ENCODE peak calls at places on chromosome 22, in six cellular contexts. One of them, this sample, is unnamed.

GRCh38 chr22:32754413-32755041 is 47.0 kb upstream of the TIMP3 start:
- DNase-seq in foreskin fibroblast: peak
- DNase-seq in MM.1S: no peak
- DNase-seq in T-helper 9 cell: no peak
- DNase-seq in type B pancreatic cell: no peak
- DNase-seq in left ventricle myocardium superior: peak
- DNase-seq in this sample: no peak

GRCh38 chr22:48396785-48397530 is 1430.7 kb downstream of the BRD1 start:
- DNase-seq in MM.1S: no peak
- DNase-seq in type B pancreatic cell: no peak
- DNase-seq in T-helper 9 cell: no peak
- DNase-seq in foreskin fibroblast: no peak
- DNase-seq in left ventricle myocardium superior: no peak
- DNase-seq in this sample: no peak

GRCh38 chr22:30754971-30755759 is 60.5 kb downstream of the OSBP2 start:
- DNase-seq in foreskin fibroblast: peak
- DNase-seq in T-helper 9 cell: peak
- DNase-seq in left ventricle myocardium superior: peak
- DNase-seq in type B pancreatic cell: no peak
- DNase-seq in MM.1S: peak
- DNase-seq in this sample: peak

GRCh38 chr22:36237462-36238347 is 1.6 kb downstream of the APOL2 start:
- DNase-seq in MM.1S: peak
- DNase-seq in T-helper 9 cell: no peak
- DNase-seq in foreskin fibroblast: peak
- DNase-seq in left ventricle myocardium superior: no peak
- DNase-seq in type B pancreatic cell: no peak
- DNase-seq in this sample: no peak

GRCh38 chr22:31504282-31504681 is 7.9 kb downstream of the SFI1 start:
- DNase-seq in MM.1S: no peak
- DNase-seq in T-helper 9 cell: no peak
- DNase-seq in type B pancreatic cell: no peak
- DNase-seq in left ventricle myocardium superior: no peak
- DNase-seq in foreskin fibroblast: peak
- DNase-seq in this sample: no peak

GRCh38 chr22:23215294-23216204 is 35.2 kb downstream of the BCR start:
- DNase-seq in type B pancreatic cell: no peak
- DNase-seq in foreskin fibroblast: peak
- DNase-seq in T-helper 9 cell: no peak
- DNase-seq in left ventricle myocardium superior: no peak
- DNase-seq in MM.1S: no peak
- DNase-seq in this sample: no peak

GRCh38 chr22:37623075-37624016 is 14.7 kb downstream of the GGA1 start:
- DNase-seq in T-helper 9 cell: peak
- DNase-seq in foreskin fibroblast: peak
- DNase-seq in left ventricle myocardium superior: peak
- DNase-seq in type B pancreatic cell: no peak
- DNase-seq in MM.1S: peak
- DNase-seq in this sample: no peak

GRCh38 chr22:46287873-46288751 is 8.6 kb upstream of the GTSE1 start:
- DNase-seq in foreskin fibroblast: no peak
- DNase-seq in left ventricle myocardium superior: peak
- DNase-seq in MM.1S: peak
- DNase-seq in type B pancreatic cell: no peak
- DNase-seq in T-helper 9 cell: no peak
- DNase-seq in this sample: no peak

GRCh38 chr22:20965104-20965887 is 1.8 kb upstream of the AIFM3 start:
- DNase-seq in T-helper 9 cell: no peak
- DNase-seq in foreskin fibroblast: peak
- DNase-seq in type B pancreatic cell: no peak
- DNase-seq in left ventricle myocardium superior: no peak
- DNase-seq in MM.1S: no peak
- DNase-seq in this sample: no peak

GRCh38 chr22:43976861-43977795 is 21.9 kb downstream of the SAMM50 start:
- DNase-seq in left ventricle myocardium superior: no peak
- DNase-seq in T-helper 9 cell: no peak
- DNase-seq in foreskin fibroblast: no peak
- DNase-seq in type B pancreatic cell: no peak
- DNase-seq in MM.1S: no peak
- DNase-seq in this sample: no peak

GRCh38 chr22:45381348-45381747 is 32.1 kb downstream of the SMC1B start:
- DNase-seq in foreskin fibroblast: no peak
- DNase-seq in T-helper 9 cell: no peak
- DNase-seq in MM.1S: no peak
- DNase-seq in type B pancreatic cell: no peak
- DNase-seq in left ventricle myocardium superior: no peak
- DNase-seq in this sample: no peak

GRCh38 chr22:37401861-37402506 is 25.3 kb downstream of the ELFN2 start:
- DNase-seq in type B pancreatic cell: no peak
- DNase-seq in foreskin fibroblast: no peak
- DNase-seq in MM.1S: no peak
- DNase-seq in T-helper 9 cell: no peak
- DNase-seq in left ventricle myocardium superior: no peak
- DNase-seq in this sample: no peak

GRCh38 chr22:48821346-48822186 is 1006.1 kb downstream of the BRD1 start:
- DNase-seq in MM.1S: no peak
- DNase-seq in foreskin fibroblast: no peak
- DNase-seq in T-helper 9 cell: no peak
- DNase-seq in type B pancreatic cell: no peak
- DNase-seq in left ventricle myocardium superior: no peak
- DNase-seq in this sample: no peak

GRCh38 chr22:33666661-33667619 is 253.3 kb downstream of the LARGE1 start:
- DNase-seq in foreskin fibroblast: no peak
- DNase-seq in left ventricle myocardium superior: no peak
- DNase-seq in T-helper 9 cell: no peak
- DNase-seq in type B pancreatic cell: no peak
- DNase-seq in MM.1S: no peak
- DNase-seq in this sample: no peak

GRCh38 chr22:32811788-32812187 is 10.3 kb downstream of the TIMP3 start:
- DNase-seq in left ventricle myocardium superior: no peak
- DNase-seq in T-helper 9 cell: no peak
- DNase-seq in type B pancreatic cell: no peak
- DNase-seq in MM.1S: no peak
- DNase-seq in foreskin fibroblast: no peak
- DNase-seq in this sample: no peak

GRCh38 chr22:36355362-36355761 is 32.4 kb downstream of the MYH9 start:
- DNase-seq in left ventricle myocardium superior: no peak
- DNase-seq in foreskin fibroblast: peak
- DNase-seq in type B pancreatic cell: no peak
- DNase-seq in MM.1S: peak
- DNase-seq in T-helper 9 cell: no peak
- DNase-seq in this sample: no peak

GRCh38 chr22:49827853-49828598 is at the start of gene BRD1:
- DNase-seq in T-helper 9 cell: peak
- DNase-seq in type B pancreatic cell: no peak
- DNase-seq in foreskin fibroblast: peak
- DNase-seq in left ventricle myocardium superior: peak
- DNase-seq in MM.1S: peak
- DNase-seq in this sample: no peak

GRCh38 chr22:41417622-41418390 is 28.8 kb downstream of the TOB2 start:
- DNase-seq in left ventricle myocardium superior: peak
- DNase-seq in T-helper 9 cell: no peak
- DNase-seq in foreskin fibroblast: peak
- DNase-seq in type B pancreatic cell: no peak
- DNase-seq in MM.1S: no peak
- DNase-seq in this sample: no peak

GRCh38 chr22:35352214-35353111 is 28.4 kb upstream of the HMOX1 start:
- DNase-seq in T-helper 9 cell: no peak
- DNase-seq in type B pancreatic cell: no peak
- DNase-seq in left ventricle myocardium superior: peak
- DNase-seq in MM.1S: peak
- DNase-seq in foreskin fibroblast: no peak
- DNase-seq in this sample: no peak

GRCh38 chr22:36291831-36292740 is 39.2 kb downstream of the APOL1 start:
- DNase-seq in MM.1S: no peak
- DNase-seq in type B pancreatic cell: no peak
- DNase-seq in T-helper 9 cell: no peak
- DNase-seq in left ventricle myocardium superior: peak
- DNase-seq in foreskin fibroblast: no peak
- DNase-seq in this sample: no peak

GRCh38 chr22:39297490-39298193 is 21.8 kb downstream of the RPL3 start:
- DNase-seq in MM.1S: peak
- DNase-seq in foreskin fibroblast: no peak
- DNase-seq in type B pancreatic cell: no peak
- DNase-seq in T-helper 9 cell: no peak
- DNase-seq in left ventricle myocardium superior: no peak
- DNase-seq in this sample: no peak

GRCh38 chr22:40410731-40411505 is 40.5 kb downstream of the SGSM3 start:
- DNase-seq in type B pancreatic cell: no peak
- DNase-seq in foreskin fibroblast: no peak
- DNase-seq in T-helper 9 cell: no peak
- DNase-seq in MM.1S: no peak
- DNase-seq in left ventricle myocardium superior: no peak
- DNase-seq in this sample: no peak

GRCh38 chr22:23282089-23282501 is 101.8 kb downstream of the BCR start:
- DNase-seq in type B pancreatic cell: no peak
- DNase-seq in left ventricle myocardium superior: peak
- DNase-seq in MM.1S: no peak
- DNase-seq in foreskin fibroblast: peak
- DNase-seq in T-helper 9 cell: no peak
- DNase-seq in this sample: no peak

GRCh38 chr22:45491841-45492240 is 10.8 kb upstream of the FBLN1 start:
- DNase-seq in type B pancreatic cell: no peak
- DNase-seq in MM.1S: no peak
- DNase-seq in foreskin fibroblast: no peak
- DNase-seq in T-helper 9 cell: no peak
- DNase-seq in left ventricle myocardium superior: no peak
- DNase-seq in this sample: no peak